ENCODE peak calls at places on chromosomes 6 and 20, in four cellular contexts. X, Z, A and P are unnamed samples. For H3K4me1, the result is how much of the 10 kb centered on the place peaks cover.

GRCh38 chr6:157272866-157273755 is 50.2 kb downstream of the TMEM242 start:
- DNase-seq in A (no peak), X (peak), Z (peak), P (no peak)

GRCh38 chr6:12039540-12040459 is 27.7 kb downstream of the HIVEP1 start:
- DNase-seq in A (no peak), X (no peak), Z (no peak), P (no peak)

GRCh38 chr6:158047120-158047518 is 65.5 kb downstream of the SYNJ2 start:
- DNase-seq in A (no peak), Z (no peak), X (peak), P (no peak)

GRCh38 chr6:162068340-162068739 is 659.2 kb downstream of the PRKN start:
- DNase-seq in A (no peak), Z (no peak), X (no peak), P (no peak)

GRCh38 chr20:59004763-59005522 is 2.1 kb downstream of the CTSZ start:
- DNase-seq in X (peak), A (no peak), Z (peak), P (no peak)

GRCh38 chr6:157478926-157479325 is 97.9 kb downstream of the ZDHHC14 start:
- DNase-seq in X (no peak), A (no peak), Z (no peak), P (no peak)

GRCh38 chr6:105794263-105794662 is 291.9 kb upstream of the PRDM1 start:
- DNase-seq in X (peak), Z (peak), A (peak), P (no peak)

GRCh38 chr6:119856136-119856535 is 506.6 kb upstream of the MAN1A1 start:
- DNase-seq in X (no peak), A (no peak), Z (peak), P (no peak)

GRCh38 chr6:70222350-70222749 is 80.5 kb downstream of the COL9A1 start:
- DNase-seq in X (no peak), Z (no peak), A (no peak), P (no peak)

GRCh38 chr20:62952373-62953166 is at the start of gene SLC17A9:
- DNase-seq in X (peak), A (no peak), Z (no peak), P (peak)
- H3K4me3 ChIP-seq in X (peak), A (no peak), Z (peak), P (peak)

GRCh38 chr6:109326346-109326745 is 55.9 kb downstream of the CD164 start:
- DNase-seq in Z (no peak), A (no peak), X (no peak), P (no peak)

GRCh38 chr6:109327502-109327901 is 54.8 kb downstream of the CD164 start:
- DNase-seq in X (no peak), Z (no peak), A (no peak), P (no peak)

GRCh38 chr6:109322825-109323580 is 59.3 kb downstream of the CD164 start:
- DNase-seq in X (no peak), Z (peak), A (no peak), P (peak)

GRCh38 chr6:109327959-109328358 is 54.3 kb downstream of the CD164 start:
- DNase-seq in A (no peak), Z (no peak), X (no peak), P (no peak)

GRCh38 chr6:109325400-109325801 is 56.9 kb downstream of the CD164 start:
- DNase-seq in X (no peak), Z (no peak), A (no peak), P (no peak)
- H3K4me1 ChIP-seq in X (under half), Z (under half), A (under half), P (under half)

DNA sequence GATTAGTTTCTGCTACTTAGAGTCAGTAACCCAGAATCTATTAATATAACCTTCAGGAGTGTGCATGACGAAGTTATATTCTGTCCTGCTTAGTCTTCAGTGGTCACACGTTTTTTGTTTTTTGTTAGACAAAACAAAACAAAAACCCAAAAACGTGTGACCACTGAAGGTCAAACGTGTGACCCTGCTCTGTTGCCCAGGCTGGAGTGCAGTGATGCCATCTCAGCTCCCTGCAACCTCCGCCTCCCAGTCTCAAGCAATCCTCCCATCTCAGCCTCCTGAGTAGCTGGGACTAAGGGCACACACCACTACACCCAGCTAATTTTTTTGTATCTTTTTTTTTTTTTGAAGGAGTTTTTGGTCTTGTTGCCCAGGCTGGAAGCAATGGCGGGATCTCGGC is 142.4 kb downstream of the BCAS1 start:
- DNase-seq in A (no peak), X (no peak), Z (no peak), P (no peak)
- H3K27ac ChIP-seq in A (no peak), X (no peak), Z (peak), P (no peak)

DNA sequence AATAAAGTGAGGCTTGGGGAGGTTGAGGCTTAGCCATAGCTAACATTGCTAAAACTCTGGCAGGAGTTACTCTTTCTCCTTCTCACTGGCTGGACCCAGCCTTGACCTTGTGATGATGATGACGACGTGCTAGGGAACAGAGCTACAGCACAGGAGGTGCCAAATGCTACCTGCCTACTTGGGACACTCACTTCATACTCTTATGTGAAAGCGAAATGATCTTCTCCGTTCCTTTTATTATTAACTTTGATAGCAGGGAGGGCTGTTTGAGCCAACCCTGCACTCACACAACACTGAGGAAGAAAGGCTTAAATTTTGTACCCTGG is 1.2 kb upstream of the ELMO2 start:
- DNase-seq in X (no peak), A (no peak), Z (no peak), P (no peak)
- H3K4me3 ChIP-seq in X (peak), A (no peak), Z (no peak), P (peak)

GRCh38 chr20:63893999-63894357 is 948 bp upstream of the DNAJC5 start:
- DNase-seq in A (no peak), X (no peak), Z (no peak), P (no peak)

GRCh38 chr20:63894358-63895201 is at the start of gene DNAJC5:
- DNase-seq in X (peak), A (peak), Z (peak), P (peak)

GRCh38 chr20:63896136-63896890 is 1.4 kb downstream of the DNAJC5 start:
- DNase-seq in X (peak), A (no peak), Z (peak), P (no peak)

GRCh38 chr20:63895202-63895885 is 418 bp downstream of the DNAJC5 start:
- DNase-seq in X (no peak), A (no peak), Z (peak), P (no peak)

DNA sequence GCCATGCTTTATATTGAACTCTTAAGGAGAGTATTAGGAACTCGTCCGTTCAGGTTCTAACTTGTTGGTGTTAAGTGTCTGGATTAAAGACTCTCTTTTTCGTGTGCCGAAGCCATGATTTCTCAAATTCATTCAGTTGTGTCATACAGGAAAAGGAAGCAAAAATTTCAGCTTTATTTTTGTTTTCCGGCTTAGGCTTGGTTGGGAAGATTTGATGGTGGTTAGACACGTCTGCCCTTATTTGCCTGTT is 885 bp downstream of the DNAJC5 start:
- DNase-seq in X (no peak), A (no peak), Z (peak), P (no peak)
- H3K4me1 ChIP-seq in X (under half), A (under half), Z (under half), P (under half)